ENCODE peak calls at places on chromosome 1, in five cellular contexts. N is amniotic stem cell; J is activated T-cell treated with anti-CD3 and anti-CD28 coated beads, Interleukin-2, amount 50 U/mL, for 4 hours; Y is KBM-7; I is HL-60. G is an unnamed sample.

GRCh38 chr1:117339866-117340357 is 27.3 kb upstream of the MAN1A2 start:
- DNase-seq in N (no peak), J (no peak), Y (peak; percentile 50), I (peak; percentile 57), G (no peak)

GRCh38 chr1:203308205-203309114 is 3.1 kb downstream of the BTG2 start:
- DNase-seq in N (no peak), J (no peak), Y (no peak), I (no peak), G (no peak)

GRCh38 chr1:156492591-156493080 is 7.9 kb downstream of the MEF2D start:
- DNase-seq in N (no peak), J (no peak), Y (peak; percentile 83), I (peak; percentile 88), G (no peak)

GRCh38 chr1:240465531-240465940 is 146.4 kb downstream of the GREM2 start:
- DNase-seq in N (no peak), J (no peak), Y (no peak), I (no peak), G (peak; percentile 3)

GRCh38 chr1:62283361-62283760 is 35.9 kb downstream of the KANK4 start:
- DNase-seq in N (no peak), J (no peak), Y (no peak), I (no peak), G (no peak)

GRCh38 chr1:28122183-28122582 is 33.8 kb upstream of the EYA3 start:
- DNase-seq in N (no peak), J (no peak), Y (no peak), I (no peak), G (no peak)

GRCh38 chr1:188669715-188670114 is 1807.9 kb downstream of the BRINP3 start:
- DNase-seq in N (no peak), J (no peak), Y (no peak), I (no peak), G (no peak)

GRCh38 chr1:85839459-85839858 is 131.2 kb upstream of the ZNHIT6 start:
- DNase-seq in N (no peak), J (no peak), Y (no peak), I (no peak), G (no peak)

GRCh38 chr1:109873278-109874175 is 37.1 kb upstream of the CSF1 start:
- DNase-seq in N (no peak), J (no peak), Y (no peak), I (no peak), G (no peak)

GRCh38 chr1:233470738-233471499 is 143.0 kb upstream of the KCNK1 start:
- DNase-seq in N (no peak), J (no peak), Y (no peak), I (no peak), G (no peak)

GRCh38 chr1:28507646-28508434 is 2.0 kb downstream of the RCC1 start:
- DNase-seq in N (no peak), J (no peak), Y (peak; percentile 46), I (no peak), G (no peak)

GRCh38 chr1:62991152-62991551 is 207.2 kb downstream of the ATG4C start:
- DNase-seq in N (no peak), J (no peak), Y (no peak), I (no peak), G (no peak)

GRCh38 chr1:36570016-36570415 is 87.3 kb upstream of the CSF3R start:
- DNase-seq in N (no peak), J (no peak), Y (no peak), I (no peak), G (no peak)

GRCh38 chr1:41274827-41275519 is 32.9 kb upstream of the SCMH1 start:
- DNase-seq in N (no peak), J (no peak), Y (peak; percentile 88), I (peak; percentile 75), G (no peak)

GRCh38 chr1:147756336-147756735 is 4.1 kb downstream of the GJA5 start:
- DNase-seq in N (no peak), J (no peak), Y (no peak), I (no peak), G (no peak)

GRCh38 chr1:228084325-228084724 is 1.8 kb downstream of the ARF1 start:
- DNase-seq in N (no peak), J (no peak), Y (peak; percentile 34), I (peak; percentile 80), G (no peak)

GRCh38 chr1:89125571-89126233 is at the start of gene GBP2:
- DNase-seq in N (peak; percentile 68), J (no peak), Y (peak; percentile 30), I (no peak), G (no peak)

GRCh38 chr1:212452323-212453155 is 19.8 kb downstream of the NENF start:
- DNase-seq in N (peak; percentile 73), J (no peak), Y (no peak), I (no peak), G (no peak)

GRCh38 chr1:202283379-202283844 is 58.3 kb downstream of the UBE2T start:
- DNase-seq in N (no peak), J (no peak), Y (peak; percentile 64), I (no peak), G (no peak)

GRCh38 chr1:244067893-244068292 is 16.8 kb downstream of the ZBTB18 start:
- DNase-seq in N (no peak), J (no peak), Y (no peak), I (no peak), G (no peak)

GRCh38 chr1:17355898-17356297 is 16.1 kb upstream of the PADI6 start:
- DNase-seq in N (no peak), J (no peak), Y (no peak), I (no peak), G (no peak)

GRCh38 chr1:53376041-53376461 is 48.2 kb upstream of the LRP8 start:
- DNase-seq in N (no peak), J (no peak), Y (no peak), I (no peak), G (no peak)

GRCh38 chr1:226487921-226488320 is 60.6 kb upstream of the STUM start:
- DNase-seq in N (no peak), J (no peak), Y (no peak), I (no peak), G (no peak)

GRCh38 chr1:62783736-62784508 is at the start of gene ATG4C:
- DNase-seq in N (peak; percentile 93), J (peak; percentile 87), Y (peak; percentile 97), I (peak; percentile 86), G (peak; percentile 92)